ENCODE peak calls at places on chromosome 20, in eight cellular contexts. One of them, this sample, is unnamed.

GRCh38 chr20:4170621-4171537 is 155.5 kb upstream of the RNF24 start:
- DNase-seq in fibroblast of lung: no peak
- DNase-seq in left ventricle myocardium inferior: no peak
- DNase-seq in suprapubic skin: no peak
- DNase-seq in RWPE1: no peak
- DNase-seq in PC-3: no peak
- DNase-seq in ovary: no peak
- DNase-seq in AG09309: no peak
- DNase-seq in this sample: no peak

GRCh38 chr20:46811328-46812084 is 83.1 kb upstream of the EYA2 start:
- DNase-seq in fibroblast of lung: no peak
- DNase-seq in left ventricle myocardium inferior: no peak
- DNase-seq in suprapubic skin: no peak
- DNase-seq in RWPE1: no peak
- DNase-seq in PC-3: no peak
- DNase-seq in ovary: no peak
- DNase-seq in AG09309: no peak
- DNase-seq in this sample: no peak

GRCh38 chr20:2751868-2752630 is 48.4 kb downstream of the CPXM1 start:
- DNase-seq in fibroblast of lung: no peak
- DNase-seq in left ventricle myocardium inferior: no peak
- DNase-seq in suprapubic skin: peak; percentile 78
- DNase-seq in RWPE1: no peak
- DNase-seq in PC-3: peak; percentile 43
- DNase-seq in ovary: peak; percentile 62
- DNase-seq in AG09309: no peak
- DNase-seq in this sample: no peak

GRCh38 chr20:59955131-59955796 is 3.0 kb upstream of the CDH26 start:
- DNase-seq in fibroblast of lung: peak; percentile 14
- DNase-seq in left ventricle myocardium inferior: no peak
- DNase-seq in suprapubic skin: no peak
- DNase-seq in RWPE1: peak; percentile 39
- DNase-seq in PC-3: peak; percentile 65
- DNase-seq in ovary: no peak
- DNase-seq in AG09309: no peak
- DNase-seq in this sample: no peak

GRCh38 chr20:60820918-60821317 is 431.1 kb upstream of the CDH4 start:
- DNase-seq in fibroblast of lung: no peak
- DNase-seq in left ventricle myocardium inferior: no peak
- DNase-seq in suprapubic skin: no peak
- DNase-seq in RWPE1: no peak
- DNase-seq in PC-3: no peak
- DNase-seq in ovary: no peak
- DNase-seq in AG09309: no peak
- DNase-seq in this sample: no peak

GRCh38 chr20:33732166-33732970 is 572 bp downstream of the ZNF341 start:
- DNase-seq in fibroblast of lung: peak; percentile 82
- DNase-seq in left ventricle myocardium inferior: peak; percentile 89
- DNase-seq in suprapubic skin: peak; percentile 90
- DNase-seq in RWPE1: peak; percentile 85
- DNase-seq in PC-3: peak; percentile 67
- DNase-seq in ovary: peak; percentile 94
- DNase-seq in AG09309: no peak
- DNase-seq in this sample: peak; percentile 46

GRCh38 chr20:61808497-61808896 is 257.2 kb downstream of the TAF4 start:
- DNase-seq in fibroblast of lung: no peak
- DNase-seq in left ventricle myocardium inferior: no peak
- DNase-seq in suprapubic skin: no peak
- DNase-seq in RWPE1: no peak
- DNase-seq in PC-3: no peak
- DNase-seq in ovary: peak; percentile 12
- DNase-seq in AG09309: no peak
- DNase-seq in this sample: no peak

GRCh38 chr20:3740600-3741301 is 8.3 kb downstream of the HSPA12B start:
- DNase-seq in fibroblast of lung: no peak
- DNase-seq in left ventricle myocardium inferior: no peak
- DNase-seq in suprapubic skin: no peak
- DNase-seq in RWPE1: no peak
- DNase-seq in PC-3: no peak
- DNase-seq in ovary: no peak
- DNase-seq in AG09309: no peak
- DNase-seq in this sample: no peak

GRCh38 chr20:11581271-11581670 is 336.4 kb upstream of the BTBD3 start:
- DNase-seq in fibroblast of lung: no peak
- DNase-seq in left ventricle myocardium inferior: no peak
- DNase-seq in suprapubic skin: no peak
- DNase-seq in RWPE1: no peak
- DNase-seq in PC-3: peak; percentile 33
- DNase-seq in ovary: no peak
- DNase-seq in AG09309: no peak
- DNase-seq in this sample: no peak

GRCh38 chr20:37907677-37908397 is 4.9 kb downstream of the VSTM2L start:
- DNase-seq in fibroblast of lung: no peak
- DNase-seq in left ventricle myocardium inferior: no peak
- DNase-seq in suprapubic skin: no peak
- DNase-seq in RWPE1: peak; percentile 75
- DNase-seq in PC-3: peak; percentile 93
- DNase-seq in ovary: no peak
- DNase-seq in AG09309: peak; percentile 54
- DNase-seq in this sample: no peak

GRCh38 chr20:8082999-8083398 is 49.1 kb upstream of the PLCB1 start:
- DNase-seq in fibroblast of lung: peak; percentile 88
- DNase-seq in left ventricle myocardium inferior: no peak
- DNase-seq in suprapubic skin: no peak
- DNase-seq in RWPE1: no peak
- DNase-seq in PC-3: no peak
- DNase-seq in ovary: no peak
- DNase-seq in AG09309: no peak
- DNase-seq in this sample: no peak

GRCh38 chr20:35994994-35995453 is 26.6 kb downstream of the CNBD2 start:
- DNase-seq in fibroblast of lung: peak; percentile 82
- DNase-seq in left ventricle myocardium inferior: peak; percentile 80
- DNase-seq in suprapubic skin: peak; percentile 85
- DNase-seq in RWPE1: peak; percentile 88
- DNase-seq in PC-3: peak; percentile 90
- DNase-seq in ovary: peak; percentile 79
- DNase-seq in AG09309: peak; percentile 35
- DNase-seq in this sample: peak; percentile 64

GRCh38 chr20:35985789-35986188 is 17.4 kb downstream of the CNBD2 start:
- DNase-seq in fibroblast of lung: no peak
- DNase-seq in left ventricle myocardium inferior: no peak
- DNase-seq in suprapubic skin: no peak
- DNase-seq in RWPE1: no peak
- DNase-seq in PC-3: peak; percentile 89
- DNase-seq in ovary: no peak
- DNase-seq in AG09309: no peak
- DNase-seq in this sample: no peak

GRCh38 chr20:35988910-35989463 is 20.6 kb downstream of the CNBD2 start:
- DNase-seq in fibroblast of lung: no peak
- DNase-seq in left ventricle myocardium inferior: no peak
- DNase-seq in suprapubic skin: no peak
- DNase-seq in RWPE1: no peak
- DNase-seq in PC-3: peak; percentile 30
- DNase-seq in ovary: no peak
- DNase-seq in AG09309: no peak
- DNase-seq in this sample: no peak

GRCh38 chr20:35992713-35993335 is 24.4 kb downstream of the CNBD2 start:
- DNase-seq in fibroblast of lung: peak; percentile 68
- DNase-seq in left ventricle myocardium inferior: no peak
- DNase-seq in suprapubic skin: no peak
- DNase-seq in RWPE1: peak; percentile 95
- DNase-seq in PC-3: peak; percentile 86
- DNase-seq in ovary: peak; percentile 24
- DNase-seq in AG09309: no peak
- DNase-seq in this sample: no peak

GRCh38 chr20:35991142-35991771 is 22.9 kb downstream of the CNBD2 start:
- DNase-seq in fibroblast of lung: peak; percentile 37
- DNase-seq in left ventricle myocardium inferior: no peak
- DNase-seq in suprapubic skin: no peak
- DNase-seq in RWPE1: peak; percentile 80
- DNase-seq in PC-3: peak; percentile 68
- DNase-seq in ovary: no peak
- DNase-seq in AG09309: no peak
- DNase-seq in this sample: no peak
- TF ChIP-seq CTCF in fibroblast of lung: peak; percentile 65
- TF ChIP-seq CTCF in left ventricle myocardium inferior: peak; percentile 51
- TF ChIP-seq CTCF in suprapubic skin: peak; percentile 18
- TF ChIP-seq CTCF in RWPE1: peak; percentile 81
- TF ChIP-seq CTCF in PC-3: peak; percentile 67
- TF ChIP-seq CTCF in ovary: peak; percentile 11
- TF ChIP-seq CTCF in AG09309: peak; percentile 61
- TF ChIP-seq CTCF in this sample: no peak

DNA sequence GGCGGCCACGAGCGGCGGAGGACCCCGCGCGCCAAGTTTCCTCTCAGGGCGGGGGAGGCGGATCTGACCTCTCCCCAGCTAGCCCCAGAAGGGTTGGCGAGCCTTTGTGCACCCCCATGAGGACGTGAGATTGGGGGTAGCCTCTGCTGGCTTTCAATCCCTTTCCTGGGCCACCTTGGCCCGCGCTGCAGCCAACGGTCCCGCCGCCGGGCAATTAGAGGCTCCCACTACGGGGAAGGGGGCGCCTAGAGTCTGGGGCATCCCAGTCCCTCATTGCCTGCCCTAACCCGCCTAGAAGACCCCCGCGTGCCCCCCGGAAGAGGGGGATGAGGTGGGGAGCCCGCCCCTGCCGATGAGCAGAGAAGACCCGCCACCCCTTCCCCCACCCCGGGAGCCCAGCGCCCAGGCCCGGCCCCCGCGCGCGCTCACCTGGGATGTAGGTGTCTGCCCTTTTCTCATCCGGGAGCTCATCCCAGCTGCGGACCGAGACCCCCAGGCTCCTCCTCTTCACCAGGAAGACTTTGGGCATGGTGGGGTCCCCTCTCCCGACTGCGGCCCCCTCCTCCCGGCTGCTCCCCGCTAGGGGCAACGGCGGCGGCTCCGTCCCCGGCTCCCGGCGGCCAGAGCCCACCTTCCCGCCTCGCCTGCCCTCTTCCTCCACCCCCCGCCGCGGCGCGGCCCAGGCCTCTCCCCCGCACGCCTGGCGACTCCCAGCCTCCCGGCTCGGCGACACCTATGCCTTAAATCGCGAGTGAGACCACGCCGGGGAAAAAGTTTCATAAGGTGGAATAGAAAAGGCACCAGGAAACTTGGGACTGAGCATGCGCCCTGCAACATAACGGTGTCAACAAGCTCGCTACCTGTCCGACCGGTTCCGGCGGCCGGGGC is at the start of gene OVOL2:
- DNase-seq in fibroblast of lung: no peak
- DNase-seq in left ventricle myocardium inferior: no peak
- DNase-seq in suprapubic skin: peak; percentile 89
- DNase-seq in RWPE1: peak; percentile 77
- DNase-seq in PC-3: peak; percentile 95
- DNase-seq in ovary: no peak
- DNase-seq in AG09309: no peak
- DNase-seq in this sample: no peak
- TF ChIP-seq CTCF in fibroblast of lung: no peak
- TF ChIP-seq CTCF in left ventricle myocardium inferior: no peak
- TF ChIP-seq CTCF in suprapubic skin: no peak
- TF ChIP-seq CTCF in RWPE1: no peak
- TF ChIP-seq CTCF in PC-3: no peak
- TF ChIP-seq CTCF in ovary: no peak
- TF ChIP-seq CTCF in AG09309: no peak
- TF ChIP-seq CTCF in this sample: no peak

DNA sequence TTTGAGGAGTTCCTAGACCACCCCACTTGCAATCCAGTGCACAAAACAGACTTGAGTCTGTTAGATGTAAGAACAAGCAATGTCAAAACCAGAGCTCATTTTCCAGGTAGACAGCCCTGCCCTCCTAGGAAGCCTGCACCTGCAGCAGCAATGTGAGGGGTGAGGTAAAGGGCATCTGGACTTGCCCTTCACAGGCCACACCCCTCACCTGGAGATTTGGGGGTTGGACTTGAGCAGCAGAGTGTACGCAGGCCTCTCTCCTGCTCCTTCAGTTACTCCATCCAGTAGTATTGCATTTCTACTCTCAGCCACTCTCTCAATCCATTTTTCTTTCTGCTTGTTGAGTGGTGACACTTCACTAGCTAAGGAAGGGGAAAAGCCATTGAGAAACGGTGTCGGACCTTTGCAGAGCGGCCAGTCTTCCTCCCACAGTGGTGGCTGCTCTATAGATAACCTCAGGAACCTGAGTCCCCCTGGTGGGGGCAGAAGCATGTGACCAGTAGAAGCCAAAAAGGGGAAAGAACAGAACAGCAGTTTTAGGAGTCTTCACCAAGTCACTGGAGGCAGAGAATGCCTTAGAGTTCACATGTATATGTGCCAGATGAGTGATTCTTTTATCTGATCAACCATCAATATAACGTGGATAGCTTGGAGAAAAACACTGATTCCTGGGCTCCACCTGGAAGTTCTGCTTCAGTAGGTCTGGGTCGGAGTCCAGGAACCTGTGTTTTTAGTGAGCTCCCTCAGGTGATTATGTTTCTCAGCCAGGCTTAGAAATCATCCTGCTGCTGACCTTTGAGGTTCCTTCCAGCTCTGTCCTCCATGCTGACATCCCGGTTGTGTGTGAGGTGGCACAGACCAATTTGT is 28.0 kb downstream of the ARFGEF2 start:
- DNase-seq in fibroblast of lung: no peak
- DNase-seq in left ventricle myocardium inferior: no peak
- DNase-seq in suprapubic skin: no peak
- DNase-seq in RWPE1: no peak
- DNase-seq in PC-3: no peak
- DNase-seq in ovary: no peak
- DNase-seq in AG09309: no peak
- DNase-seq in this sample: no peak
- TF ChIP-seq CTCF in fibroblast of lung: no peak
- TF ChIP-seq CTCF in left ventricle myocardium inferior: no peak
- TF ChIP-seq CTCF in suprapubic skin: no peak
- TF ChIP-seq CTCF in RWPE1: no peak
- TF ChIP-seq CTCF in PC-3: peak; percentile 46
- TF ChIP-seq CTCF in ovary: no peak
- TF ChIP-seq CTCF in AG09309: peak; percentile 9
- TF ChIP-seq CTCF in this sample: no peak

GRCh38 chr20:63106108-63106764 is 99.5 kb upstream of the BHLHE23 start:
- DNase-seq in fibroblast of lung: peak; percentile 31
- DNase-seq in left ventricle myocardium inferior: peak; percentile 26
- DNase-seq in suprapubic skin: peak; percentile 78
- DNase-seq in RWPE1: no peak
- DNase-seq in PC-3: peak; percentile 65
- DNase-seq in ovary: no peak
- DNase-seq in AG09309: no peak
- DNase-seq in this sample: no peak

GRCh38 chr20:63102720-63103375 is 96.1 kb upstream of the BHLHE23 start:
- DNase-seq in fibroblast of lung: peak; percentile 34
- DNase-seq in left ventricle myocardium inferior: peak; percentile 39
- DNase-seq in suprapubic skin: peak; percentile 80
- DNase-seq in RWPE1: peak; percentile 72
- DNase-seq in PC-3: peak; percentile 35
- DNase-seq in ovary: no peak
- DNase-seq in AG09309: no peak
- DNase-seq in this sample: no peak

GRCh38 chr20:63105211-63106107 is 98.7 kb upstream of the BHLHE23 start:
- DNase-seq in fibroblast of lung: no peak
- DNase-seq in left ventricle myocardium inferior: no peak
- DNase-seq in suprapubic skin: peak; percentile 74
- DNase-seq in RWPE1: no peak
- DNase-seq in PC-3: no peak
- DNase-seq in ovary: no peak
- DNase-seq in AG09309: no peak
- DNase-seq in this sample: no peak

GRCh38 chr20:63103402-63104311 is 96.9 kb upstream of the BHLHE23 start:
- DNase-seq in fibroblast of lung: peak; percentile 15
- DNase-seq in left ventricle myocardium inferior: no peak
- DNase-seq in suprapubic skin: peak; percentile 76
- DNase-seq in RWPE1: no peak
- DNase-seq in PC-3: no peak
- DNase-seq in ovary: no peak
- DNase-seq in AG09309: no peak
- DNase-seq in this sample: no peak

GRCh38 chr20:63104312-63105181 is 97.8 kb upstream of the BHLHE23 start:
- DNase-seq in fibroblast of lung: no peak
- DNase-seq in left ventricle myocardium inferior: no peak
- DNase-seq in suprapubic skin: peak; percentile 67
- DNase-seq in RWPE1: no peak
- DNase-seq in PC-3: no peak
- DNase-seq in ovary: no peak
- DNase-seq in AG09309: no peak
- DNase-seq in this sample: no peak
- TF ChIP-seq CTCF in fibroblast of lung: no peak
- TF ChIP-seq CTCF in left ventricle myocardium inferior: no peak
- TF ChIP-seq CTCF in suprapubic skin: no peak
- TF ChIP-seq CTCF in RWPE1: no peak
- TF ChIP-seq CTCF in PC-3: no peak
- TF ChIP-seq CTCF in ovary: no peak
- TF ChIP-seq CTCF in AG09309: no peak
- TF ChIP-seq CTCF in this sample: no peak

This sample was measured in omental fat pad.